ENCODE peak calls at places on chromosomes 13 and 19, in ten cellular contexts. J, H, V, G, E, A, I, N, F and B are unnamed samples.
A peak's percentile ranks its signal among the peaks of the same experiment; 100 is the strongest.

GRCh38 chr13:63206431-63206830 is 1790.8 kb upstream of the PCDH20 start:
- DNase-seq in G (no peak), I (no peak), V (no peak), J (no peak), N (no peak), A (no peak), H (no peak), F (no peak), E (no peak), B (no peak)

GRCh38 chr19:33514885-33515485 is 6.6 kb downstream of the PEPD start:
- DNase-seq in H (no peak), I (peak; percentile 46), J (no peak), V (no peak), G (peak; percentile 10), A (peak; percentile 44), E (no peak), F (peak; percentile 44), N (no peak), B (no peak)

GRCh38 chr13:79549355-79550106 is 68.6 kb downstream of the NDFIP2 start:
- DNase-seq in J (no peak), V (no peak), N (no peak), I (no peak), A (peak; percentile 2), H (no peak), F (no peak), G (no peak), E (no peak), B (no peak)

GRCh38 chr19:50418186-50419021 is at the start of gene SPIB:
- DNase-seq in N (no peak), I (no peak), E (no peak), V (no peak), A (no peak), F (no peak), J (no peak), H (no peak), G (no peak), B (no peak)

GRCh38 chr19:50690439-50690838 is 29.2 kb downstream of the SHANK1 start:
- DNase-seq in A (no peak), V (no peak), G (no peak), E (no peak), I (no peak), N (no peak), J (no peak), F (no peak), H (no peak), B (no peak)

GRCh38 chr13:95603887-95604533 is 40.5 kb downstream of the DZIP1 start:
- DNase-seq in N (no peak), E (no peak), V (no peak), J (no peak), A (no peak), H (no peak), F (no peak), G (no peak), I (no peak), B (no peak)

GRCh38 chr13:96020155-96020575 is 33.0 kb downstream of the UGGT2 start:
- DNase-seq in J (peak; percentile 64), N (no peak), G (no peak), F (no peak), E (no peak), I (no peak), H (no peak), V (no peak), A (peak; percentile 36), B (no peak)

GRCh38 chr13:93460005-93460404 is 233.4 kb downstream of the GPC6 start:
- DNase-seq in H (no peak), A (no peak), N (no peak), G (no peak), V (no peak), E (no peak), J (no peak), I (no peak), F (no peak), B (no peak)

GRCh38 chr13:47463726-47464125 is 537.3 kb downstream of the SUCLA2 start:
- DNase-seq in I (no peak), H (no peak), E (no peak), V (no peak), F (no peak), A (no peak), G (no peak), N (no peak), J (no peak), B (no peak)

GRCh38 chr13:46160474-46161066 is 21.4 kb downstream of the LCP1 start:
- DNase-seq in I (peak; percentile 39), A (peak; percentile 53), G (peak; percentile 69), J (peak; percentile 40), F (no peak), E (no peak), H (no peak), V (no peak), N (no peak), B (no peak)

GRCh38 chr13:52738719-52739467 is 727 bp downstream of the CNMD start:
- DNase-seq in J (no peak), I (peak; percentile 21), N (no peak), A (no peak), G (no peak), V (peak; percentile 12), F (no peak), H (peak; percentile 60), E (peak; percentile 1), B (no peak)

GRCh38 chr13:21012211-21012610 is 49.2 kb downstream of the LATS2 start:
- DNase-seq in I (no peak), N (no peak), J (no peak), E (no peak), H (no peak), A (no peak), F (no peak), V (no peak), G (no peak), B (no peak)

GRCh38 chr19:38666662-38667448 is 19.4 kb downstream of the ACTN4 start:
- DNase-seq in F (peak; percentile 75), A (peak; percentile 59), J (peak; percentile 51), E (no peak), N (peak; percentile 74), V (no peak), G (peak; percentile 33), H (no peak), I (peak; percentile 44), B (no peak)

GRCh38 chr13:42420304-42420703 is 148.4 kb downstream of the AKAP11 start:
- DNase-seq in E (no peak), V (no peak), I (no peak), A (no peak), N (no peak), J (no peak), H (no peak), G (no peak), F (no peak), B (no peak)

GRCh38 chr19:47107201-47107952 is 6.2 kb downstream of the ZC3H4 start:
- DNase-seq in A (no peak), N (no peak), H (no peak), V (no peak), F (no peak), E (peak; percentile 41), I (peak; percentile 53), J (no peak), G (peak; percentile 22), B (no peak)

GRCh38 chr19:16288544-16288943 is 36.1 kb upstream of the KLF2 start:
- DNase-seq in J (no peak), G (no peak), N (no peak), V (no peak), F (no peak), I (peak; percentile 51), H (no peak), A (no peak), E (no peak), B (no peak)

GRCh38 chr13:114248011-114248410 is 13.3 kb downstream of the CDC16 start:
- DNase-seq in G (no peak), A (no peak), H (no peak), F (no peak), I (no peak), E (no peak), N (no peak), V (no peak), J (no peak), B (no peak)

GRCh38 chr13:60931858-60932546 is 483.6 kb downstream of the PCDH20 start:
- DNase-seq in I (no peak), J (no peak), V (no peak), H (no peak), A (no peak), E (no peak), F (no peak), N (no peak), G (no peak), B (no peak)

GRCh38 chr19:17333611-17334413 is 843 bp downstream of the ANO8 start:
- DNase-seq in I (peak; percentile 85), H (no peak), J (no peak), A (peak; percentile 89), N (no peak), F (no peak), V (peak; percentile 55), E (peak; percentile 72), G (peak; percentile 65), B (no peak)

GRCh38 chr19:35388277-35389054 is 17.6 kb downstream of the GPR42 start:
- DNase-seq in I (no peak), F (no peak), H (no peak), V (no peak), N (no peak), E (no peak), A (no peak), J (no peak), G (no peak), B (no peak)

GRCh38 chr19:46815833-46816627 is 27.6 kb upstream of the SLC1A5 start:
- DNase-seq in V (no peak), H (no peak), F (no peak), J (no peak), N (no peak), E (no peak), I (no peak), A (no peak), G (no peak), B (no peak)

GRCh38 chr13:25503856-25504255 is 132.1 kb downstream of the ATP8A2 start:
- DNase-seq in A (no peak), V (no peak), G (no peak), E (no peak), I (no peak), N (no peak), F (no peak), H (no peak), J (no peak), B (no peak)

GRCh38 chr19:6357995-6358394 is 3.3 kb upstream of the CLPP start:
- DNase-seq in F (no peak), H (no peak), I (no peak), V (no peak), A (no peak), J (no peak), G (no peak), E (no peak), N (no peak), B (no peak)

GRCh38 chr13:41212881-41213280 is 18.5 kb upstream of the KBTBD7 start:
- DNase-seq in V (no peak), E (no peak), F (no peak), A (no peak), H (no peak), J (no peak), I (no peak), G (no peak), N (no peak), B (no peak)

GRCh38 chr19:17448190-17448967 is at the start of gene TMEM221:
- DNase-seq in V (peak; percentile 42), A (peak; percentile 72), J (no peak), H (peak; percentile 73), F (peak; percentile 53), N (peak; percentile 66), E (peak; percentile 49), G (peak; percentile 35), I (peak; percentile 70), B (no peak)

GRCh38 chr13:99356216-99357089 is 49.3 kb upstream of the GPR183 start:
- DNase-seq in N (no peak), G (peak; percentile 93), V (no peak), A (peak; percentile 76), H (no peak), J (no peak), F (no peak), I (peak; percentile 79), E (no peak), B (peak; percentile 57)

GRCh38 chr19:33175886-33176669 is 18.1 kb upstream of the LRP3 start:
- DNase-seq in G (no peak), H (no peak), F (peak; percentile 50), E (no peak), N (peak; percentile 64), J (no peak), I (peak; percentile 48), V (no peak), A (peak; percentile 48), B (no peak)

GRCh38 chr19:19652482-19653295 is 9.2 kb upstream of the GMIP start:
- DNase-seq in E (no peak), N (no peak), V (no peak), F (peak; percentile 21), A (no peak), I (no peak), J (no peak), G (no peak), H (peak; percentile 57), B (no peak)